ENCODE peak calls at places on chromosomes 1 and 21, in nine cellular contexts. L is H9; S is AG04450; H is CD8-positive, alpha-beta memory T cell; F is CD8-positive, alpha-beta T cell; Y is right lobe of liver; N is naive thymus-derived CD4-positive, alpha-beta T cell; E is A549; U is stomach. R is an unnamed sample.

GRCh38 chr1:225847610-225848009 is 34.6 kb downstream of the TMEM63A start:
- DNase-seq in L (peak), S (no peak), H (no peak), F (no peak), Y (peak), N (no peak), E (no peak), U (peak), R (no peak)

GRCh38 chr1:66197785-66198184 is 336.2 kb upstream of the SGIP1 start:
- DNase-seq in L (no peak), S (no peak), H (no peak), F (no peak), Y (no peak), N (no peak), E (no peak), U (no peak), R (no peak)

GRCh38 chr1:5367306-5367705 is 624.9 kb downstream of the NPHP4 start:
- DNase-seq in L (no peak), S (no peak), H (no peak), F (no peak), Y (no peak), N (no peak), E (no peak), U (peak), R (no peak)

GRCh38 chr1:245648749-245649517 is 494.1 kb downstream of the KIF26B start:
- DNase-seq in L (peak), S (no peak), H (no peak), F (no peak), Y (no peak), N (no peak), E (no peak), U (no peak), R (peak)

GRCh38 chr1:104019675-104020049 is 270.0 kb downstream of the AMY1C start:
- DNase-seq in L (no peak), S (no peak), H (no peak), F (no peak), Y (no peak), N (no peak), E (no peak), U (no peak), R (no peak)

GRCh38 chr1:198179556-198179981 is 22.8 kb downstream of the NEK7 start:
- DNase-seq in L (no peak), S (no peak), H (peak), F (no peak), Y (no peak), N (no peak), E (no peak), U (no peak), R (no peak)

GRCh38 chr1:87644500-87645245 is 316.0 kb downstream of the LMO4 start:
- DNase-seq in L (no peak), S (no peak), H (no peak), F (no peak), Y (no peak), N (no peak), E (no peak), U (no peak), R (no peak)

GRCh38 chr1:1048765-1049164 is 25.3 kb downstream of the RNF223 start:
- DNase-seq in L (no peak), S (no peak), H (no peak), F (no peak), Y (no peak), N (no peak), E (no peak), U (no peak), R (no peak)

GRCh38 chr1:173364827-173365226 is 112.3 kb upstream of the PRDX6 start:
- DNase-seq in L (no peak), S (no peak), H (no peak), F (no peak), Y (no peak), N (no peak), E (no peak), U (no peak), R (no peak)

GRCh38 chr1:38728176-38728908 is 131.2 kb downstream of the RRAGC start:
- DNase-seq in L (peak), S (no peak), H (no peak), F (no peak), Y (no peak), N (no peak), E (no peak), U (peak), R (no peak)

GRCh38 chr1:115052454-115053083 is 22.9 kb downstream of the TSHB start:
- DNase-seq in L (peak), S (no peak), H (peak), F (peak), Y (no peak), N (no peak), E (peak), U (peak), R (no peak)

GRCh38 chr1:29029652-29030051 is 94.1 kb downstream of the TMEM200B start:
- DNase-seq in L (no peak), S (no peak), H (no peak), F (no peak), Y (no peak), N (no peak), E (no peak), U (no peak), R (no peak)

GRCh38 chr1:160539896-160540858 is 17.1 kb upstream of the SLAMF6 start:
- DNase-seq in L (no peak), S (no peak), H (peak), F (peak), Y (no peak), N (no peak), E (no peak), U (peak), R (no peak)

GRCh38 chr1:183896466-183897026 is 91.6 kb downstream of the RGL1 start:
- DNase-seq in L (no peak), S (no peak), H (no peak), F (no peak), Y (no peak), N (no peak), E (no peak), U (no peak), R (no peak)

GRCh38 chr1:56535949-56536348 is 43.4 kb downstream of the PLPP3 start:
- DNase-seq in L (no peak), S (no peak), H (no peak), F (no peak), Y (no peak), N (no peak), E (no peak), U (peak), R (no peak)

GRCh38 chr1:178109348-178110143 is 15.6 kb downstream of the RASAL2 start:
- DNase-seq in L (no peak), S (no peak), H (no peak), F (no peak), Y (no peak), N (no peak), E (no peak), U (no peak), R (no peak)

GRCh38 chr1:32770221-32770731 is 46.9 kb downstream of the YARS1 start:
- DNase-seq in L (peak), S (no peak), H (no peak), F (no peak), Y (no peak), N (no peak), E (no peak), U (no peak), R (no peak)

GRCh38 chr1:215282557-215282956 is 200.0 kb downstream of the KCNK2 start:
- DNase-seq in L (no peak), S (no peak), H (no peak), F (no peak), Y (no peak), N (no peak), E (no peak), U (no peak), R (no peak)

GRCh38 chr1:211329764-211330201 is 3.1 kb downstream of the TRAF5 start:
- DNase-seq in L (no peak), S (no peak), H (no peak), F (peak), Y (no peak), N (no peak), E (no peak), U (no peak), R (no peak)

GRCh38 chr1:23484253-23485001 is 448 bp upstream of the ASAP3 start:
- DNase-seq in L (peak), S (peak), H (peak), F (peak), Y (peak), N (peak), E (peak), U (peak), R (peak)

GRCh38 chr1:165403835-165404482 is 41.0 kb downstream of the RXRG start:
- DNase-seq in L (peak), S (no peak), H (peak), F (no peak), Y (no peak), N (no peak), E (peak), U (peak), R (no peak)

GRCh38 chr1:84698718-84699117 is 8.5 kb upstream of the SSX2IP start:
- DNase-seq in L (no peak), S (peak), H (no peak), F (no peak), Y (no peak), N (no peak), E (peak), U (no peak), R (no peak)

GRCh38 chr1:194281372-194281771 is 1095.0 kb upstream of the B3GALT2 start:
- DNase-seq in L (no peak), S (no peak), H (no peak), F (no peak), Y (no peak), N (no peak), E (no peak), U (no peak), R (no peak)

GRCh38 chr1:152654110-152654509 is 9.1 kb upstream of the LCE2D start:
- DNase-seq in L (peak), S (no peak), H (no peak), F (no peak), Y (peak), N (no peak), E (peak), U (peak), R (peak)

GRCh38 chr21:36735201-36735515 is 36.2 kb downstream of the SIM2 start:
- DNase-seq in L (no peak), S (no peak), H (no peak), F (no peak), Y (no peak), N (no peak), E (no peak), U (no peak), R (no peak)

GRCh38 chr1:210362526-210362925 is 33.8 kb downstream of the HHAT start:
- DNase-seq in L (no peak), S (peak), H (no peak), F (no peak), Y (no peak), N (no peak), E (no peak), U (no peak), R (no peak)

GRCh38 chr1:57966751-57967406 is 543.0 kb upstream of the DAB1 start:
- DNase-seq in L (peak), S (no peak), H (no peak), F (no peak), Y (no peak), N (no peak), E (no peak), U (no peak), R (no peak)

GRCh38 chr1:162171078-162171477 is 101.6 kb downstream of the NOS1AP start:
- DNase-seq in L (no peak), S (no peak), H (no peak), F (no peak), Y (no peak), N (no peak), E (no peak), U (no peak), R (no peak)

GRCh38 chr1:8438449-8438848 is 120.5 kb downstream of the SLC45A1 start:
- DNase-seq in L (no peak), S (no peak), H (no peak), F (no peak), Y (no peak), N (no peak), E (no peak), U (peak), R (no peak)

GRCh38 chr21:36859744-36860501 is 106.5 kb downstream of the HLCS start:
- DNase-seq in L (peak), S (no peak), H (no peak), F (no peak), Y (peak), N (no peak), E (peak), U (peak), R (no peak)

GRCh38 chr1:3671371-3672180 is 19.3 kb downstream of the TP73 start:
- DNase-seq in L (peak), S (no peak), H (no peak), F (no peak), Y (peak), N (no peak), E (no peak), U (no peak), R (no peak)

GRCh38 chr1:157725214-157725577 is 24.6 kb upstream of the FCRL3 start:
- DNase-seq in L (no peak), S (no peak), H (no peak), F (no peak), Y (no peak), N (no peak), E (no peak), U (no peak), R (no peak)

GRCh38 chr1:210373878-210374599 is 45.3 kb downstream of the HHAT start:
- DNase-seq in L (peak), S (peak), H (no peak), F (peak), Y (peak), N (no peak), E (peak), U (peak), R (no peak)

GRCh38 chr1:6170116-6170741 is 9.9 kb downstream of the CHD5 start:
- DNase-seq in L (no peak), S (no peak), H (no peak), F (no peak), Y (no peak), N (no peak), E (no peak), U (no peak), R (no peak)

GRCh38 chr1:32701951-32702598 is 495 bp downstream of the SYNC start:
- DNase-seq in L (no peak), S (no peak), H (no peak), F (no peak), Y (peak), N (no peak), E (no peak), U (no peak), R (no peak)

GRCh38 chr1:195754874-195755273 is 853.4 kb downstream of the KCNT2 start:
- DNase-seq in L (no peak), S (no peak), H (no peak), F (no peak), Y (no peak), N (no peak), E (no peak), U (no peak), R (no peak)

GRCh38 chr1:5119496-5120234 is 465.3 kb downstream of the AJAP1 start:
- DNase-seq in L (peak), S (no peak), H (no peak), F (no peak), Y (no peak), N (no peak), E (no peak), U (no peak), R (no peak)

GRCh38 chr21:41396452-41397107 is 29.5 kb upstream of the MX1 start:
- DNase-seq in L (peak), S (no peak), H (no peak), F (peak), Y (no peak), N (no peak), E (no peak), U (peak), R (no peak)

GRCh38 chr1:89254658-89255287 is 17.9 kb downstream of the GBP5 start:
- DNase-seq in L (no peak), S (no peak), H (no peak), F (no peak), Y (no peak), N (no peak), E (no peak), U (no peak), R (no peak)

GRCh38 chr1:64041366-64042131 is 161.9 kb upstream of the UBE2U start:
- DNase-seq in L (no peak), S (no peak), H (no peak), F (no peak), Y (no peak), N (no peak), E (no peak), U (no peak), R (no peak)
- H3K27ac ChIP-seq in L (no peak), S (no peak), H (no peak), F (no peak), Y (no peak), N (no peak), E (peak), U (peak), R (no peak)

DNA sequence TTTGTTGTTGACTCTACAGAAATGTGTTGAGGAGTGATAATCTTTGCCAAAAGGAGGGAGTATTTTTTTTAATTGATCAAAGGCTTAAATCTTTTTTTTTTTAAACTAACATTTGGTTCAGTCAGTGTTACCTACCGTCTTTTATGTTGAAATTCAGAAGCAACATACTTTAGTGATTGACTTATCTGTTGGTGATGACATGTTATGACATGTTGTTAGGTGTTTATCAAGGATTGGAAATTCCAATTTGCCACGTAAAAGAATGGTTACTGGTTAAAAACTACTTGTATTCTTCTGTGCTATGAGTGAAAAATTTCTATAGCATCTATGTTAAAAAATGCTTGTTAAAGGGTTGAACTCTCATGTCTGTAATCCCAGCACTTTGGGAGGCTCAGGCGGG is 61.2 kb downstream of the DNM3 start:
- DNase-seq in L (no peak), S (no peak), H (no peak), F (no peak), Y (no peak), N (no peak), E (no peak), U (no peak), R (no peak)
- H3K27ac ChIP-seq in L (no peak), S (no peak), H (no peak), F (no peak), Y (no peak), N (no peak), E (no peak), U (no peak), R (peak)

DNA sequence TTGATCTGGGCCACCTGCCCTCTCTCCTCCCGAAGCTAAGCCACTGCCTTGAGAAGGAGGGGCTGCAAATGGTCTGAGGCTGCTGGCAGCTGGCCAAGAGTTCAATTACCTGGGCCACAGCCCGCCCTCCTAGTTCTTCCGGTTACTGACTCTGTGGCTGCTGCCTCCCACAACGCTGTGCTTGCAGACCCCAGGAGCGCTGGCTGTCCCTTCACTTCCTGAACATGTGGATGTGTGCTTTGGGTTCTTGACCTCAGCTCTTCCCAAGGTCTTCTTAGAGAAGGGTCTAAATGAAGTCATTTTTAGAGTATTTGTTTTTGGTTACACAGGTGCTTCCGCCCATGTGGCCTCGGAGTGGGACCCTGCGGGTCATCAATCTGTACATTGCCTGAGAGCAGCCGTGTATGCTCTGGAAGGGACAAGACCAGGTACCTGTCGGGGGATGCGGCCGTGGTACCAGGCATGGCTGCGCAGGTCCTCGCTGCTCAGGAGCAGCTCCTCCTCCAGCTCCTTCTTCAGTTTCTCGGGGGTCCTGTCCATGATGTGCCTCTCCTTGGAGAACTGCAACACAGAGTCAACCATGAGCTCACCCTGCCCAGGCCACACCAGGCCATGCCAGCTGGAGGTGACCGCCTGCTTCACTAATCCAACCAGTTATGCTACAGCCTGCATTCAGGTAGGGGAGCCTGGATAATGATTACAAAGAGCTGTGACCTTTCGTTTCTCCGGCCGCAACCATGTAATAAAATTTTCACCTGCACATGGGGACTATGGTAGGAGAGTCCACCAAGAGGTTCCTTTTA is 89.6 kb downstream of the BCAR3 start:
- DNase-seq in L (no peak), S (no peak), H (peak), F (peak), Y (peak), N (no peak), E (no peak), U (peak), R (no peak)
- H3K27ac ChIP-seq in L (no peak), S (no peak), H (no peak), F (no peak), Y (peak), N (no peak), E (peak), U (peak), R (no peak)

GRCh38 chr1:207702317-207702716 is 49.5 kb upstream of the CD46 start:
- DNase-seq in L (no peak), S (no peak), H (no peak), F (no peak), Y (no peak), N (no peak), E (no peak), U (no peak), R (no peak)

GRCh38 chr1:207703712-207704111 is 48.1 kb upstream of the CD46 start:
- DNase-seq in L (no peak), S (no peak), H (no peak), F (no peak), Y (no peak), N (no peak), E (no peak), U (no peak), R (no peak)

GRCh38 chr1:207695943-207696342 is 51.0 kb downstream of the CR1L start:
- DNase-seq in L (peak), S (no peak), H (no peak), F (no peak), Y (no peak), N (no peak), E (no peak), U (no peak), R (no peak)

GRCh38 chr1:207698822-207699483 is 52.9 kb upstream of the CD46 start:
- DNase-seq in L (peak), S (peak), H (peak), F (peak), Y (no peak), N (no peak), E (no peak), U (peak), R (peak)
- H3K27ac ChIP-seq in L (no peak), S (no peak), H (no peak), F (no peak), Y (no peak), N (no peak), E (no peak), U (no peak), R (peak)

GRCh38 chr1:202016022-202016624 is 5.7 kb downstream of the ELF3 start:
- DNase-seq in L (no peak), S (peak), H (no peak), F (no peak), Y (no peak), N (no peak), E (no peak), U (peak), R (no peak)
- H3K27ac ChIP-seq in L (no peak), S (no peak), H (no peak), F (no peak), Y (no peak), N (no peak), E (peak), U (peak), R (no peak)

GRCh38 chr1:25700626-25701025 is 84.0 kb downstream of the MAN1C1 start:
- DNase-seq in L (peak), S (no peak), H (no peak), F (no peak), Y (no peak), N (no peak), E (peak), U (no peak), R (no peak)
- H3K27ac ChIP-seq in L (no peak), S (peak), H (no peak), F (no peak), Y (no peak), N (no peak), E (no peak), U (peak), R (peak)

DNA sequence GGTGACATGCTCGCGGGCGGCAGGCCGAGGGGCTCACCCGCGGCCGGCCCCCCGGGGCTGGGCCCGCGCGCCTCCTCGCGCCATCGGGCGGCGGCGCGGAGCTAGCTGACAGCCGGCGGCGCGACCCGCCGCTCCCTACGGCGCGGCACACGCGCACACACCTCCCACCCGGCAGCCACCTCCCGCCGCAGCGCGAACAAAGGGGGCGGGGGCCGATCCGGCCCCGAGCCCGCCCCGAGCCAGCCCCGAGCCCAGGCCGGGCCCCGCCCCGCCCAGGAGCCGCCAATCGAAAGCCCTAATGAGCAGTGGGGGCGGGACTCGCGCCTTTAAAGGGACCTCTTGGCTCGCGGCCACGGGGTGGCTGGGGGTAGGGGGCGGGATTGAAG is at the start of gene KIF21B:
- DNase-seq in L (peak), S (no peak), H (peak), F (peak), Y (peak), N (peak), E (peak), U (peak), R (peak)
- H3K27ac ChIP-seq in L (no peak), S (no peak), H (peak), F (peak), Y (no peak), N (peak), E (peak), U (peak), R (peak)